ENCODE peak calls at places on chromosomes 12 and 14, in eight cellular contexts. One of them, this sample, is unnamed.

GRCh38 chr12:4915752-4916151 is 6.0 kb downstream of the KCNA1 start:
- DNase-seq in foreskin fibroblast: no peak
- DNase-seq in HFFc6: no peak
- DNase-seq in hippocampal formation: no peak
- DNase-seq in stimulated activated CD4-positive, alpha-beta T cell treated with anti-CD3 and anti-CD28 coated beads, Interleukin-15, amount 100 ng/mL, for 1 hour: no peak
- DNase-seq in prostate gland: no peak
- DNase-seq in neural crest cell: no peak
- DNase-seq in astrocyte of the spinal cord: no peak
- DNase-seq in this sample: no peak

GRCh38 chr14:31489680-31490079 is 1.8 kb upstream of the GPR33 start:
- DNase-seq in foreskin fibroblast: no peak
- DNase-seq in hippocampal formation: no peak
- DNase-seq in astrocyte of the spinal cord: no peak
- DNase-seq in neural crest cell: no peak
- DNase-seq in stimulated activated CD4-positive, alpha-beta T cell treated with anti-CD3 and anti-CD28 coated beads, Interleukin-15, amount 100 ng/mL, for 1 hour: no peak
- DNase-seq in HFFc6: no peak
- DNase-seq in prostate gland: no peak
- DNase-seq in this sample: no peak

GRCh38 chr12:56120158-56120846 is 2.2 kb downstream of the ZC3H10 start:
- DNase-seq in prostate gland: no peak
- DNase-seq in foreskin fibroblast: no peak
- DNase-seq in astrocyte of the spinal cord: no peak
- DNase-seq in neural crest cell: no peak
- DNase-seq in HFFc6: no peak
- DNase-seq in hippocampal formation: no peak
- DNase-seq in stimulated activated CD4-positive, alpha-beta T cell treated with anti-CD3 and anti-CD28 coated beads, Interleukin-15, amount 100 ng/mL, for 1 hour: no peak
- DNase-seq in this sample: peak; percentile 72

GRCh38 chr14:68659021-68659931 is 133.6 kb downstream of the ZFP36L1 start:
- DNase-seq in neural crest cell: no peak
- DNase-seq in astrocyte of the spinal cord: peak; percentile 32
- DNase-seq in HFFc6: no peak
- DNase-seq in foreskin fibroblast: no peak
- DNase-seq in hippocampal formation: no peak
- DNase-seq in stimulated activated CD4-positive, alpha-beta T cell treated with anti-CD3 and anti-CD28 coated beads, Interleukin-15, amount 100 ng/mL, for 1 hour: no peak
- DNase-seq in prostate gland: no peak
- DNase-seq in this sample: no peak

GRCh38 chr12:6532927-6533652 is 1.2 kb upstream of the GAPDH start:
- DNase-seq in astrocyte of the spinal cord: peak; percentile 75
- DNase-seq in hippocampal formation: peak; percentile 86
- DNase-seq in prostate gland: peak; percentile 59
- DNase-seq in foreskin fibroblast: peak; percentile 82
- DNase-seq in stimulated activated CD4-positive, alpha-beta T cell treated with anti-CD3 and anti-CD28 coated beads, Interleukin-15, amount 100 ng/mL, for 1 hour: no peak
- DNase-seq in HFFc6: peak; percentile 80
- DNase-seq in neural crest cell: peak; percentile 73
- DNase-seq in this sample: no peak

GRCh38 chr12:131384544-131384855 is 326.4 kb upstream of the SFSWAP start:
- DNase-seq in prostate gland: no peak
- DNase-seq in stimulated activated CD4-positive, alpha-beta T cell treated with anti-CD3 and anti-CD28 coated beads, Interleukin-15, amount 100 ng/mL, for 1 hour: no peak
- DNase-seq in HFFc6: no peak
- DNase-seq in hippocampal formation: no peak
- DNase-seq in neural crest cell: no peak
- DNase-seq in foreskin fibroblast: no peak
- DNase-seq in astrocyte of the spinal cord: no peak
- DNase-seq in this sample: no peak

GRCh38 chr12:52945389-52946232 is 3.3 kb upstream of the KRT18 start:
- DNase-seq in astrocyte of the spinal cord: peak; percentile 59
- DNase-seq in HFFc6: peak; percentile 48
- DNase-seq in hippocampal formation: no peak
- DNase-seq in foreskin fibroblast: peak; percentile 27
- DNase-seq in stimulated activated CD4-positive, alpha-beta T cell treated with anti-CD3 and anti-CD28 coated beads, Interleukin-15, amount 100 ng/mL, for 1 hour: no peak
- DNase-seq in neural crest cell: no peak
- DNase-seq in prostate gland: no peak
- DNase-seq in this sample: peak; percentile 89

GRCh38 chr14:24098927-24099813 is 5.1 kb downstream of the PCK2 start:
- DNase-seq in foreskin fibroblast: no peak
- DNase-seq in hippocampal formation: no peak
- DNase-seq in HFFc6: no peak
- DNase-seq in neural crest cell: no peak
- DNase-seq in astrocyte of the spinal cord: no peak
- DNase-seq in stimulated activated CD4-positive, alpha-beta T cell treated with anti-CD3 and anti-CD28 coated beads, Interleukin-15, amount 100 ng/mL, for 1 hour: no peak
- DNase-seq in prostate gland: no peak
- DNase-seq in this sample: no peak

GRCh38 chr14:62303437-62303836 is 541.2 kb downstream of the SNAPC1 start:
- DNase-seq in HFFc6: no peak
- DNase-seq in hippocampal formation: no peak
- DNase-seq in astrocyte of the spinal cord: no peak
- DNase-seq in prostate gland: no peak
- DNase-seq in neural crest cell: no peak
- DNase-seq in foreskin fibroblast: no peak
- DNase-seq in stimulated activated CD4-positive, alpha-beta T cell treated with anti-CD3 and anti-CD28 coated beads, Interleukin-15, amount 100 ng/mL, for 1 hour: no peak
- DNase-seq in this sample: no peak

GRCh38 chr12:10184261-10184843 is 5.5 kb downstream of the TMEM52B start:
- DNase-seq in prostate gland: no peak
- DNase-seq in foreskin fibroblast: peak; percentile 30
- DNase-seq in HFFc6: no peak
- DNase-seq in neural crest cell: no peak
- DNase-seq in astrocyte of the spinal cord: peak; percentile 36
- DNase-seq in hippocampal formation: no peak
- DNase-seq in stimulated activated CD4-positive, alpha-beta T cell treated with anti-CD3 and anti-CD28 coated beads, Interleukin-15, amount 100 ng/mL, for 1 hour: no peak
- DNase-seq in this sample: no peak

GRCh38 chr12:64544796-64545382 is 65.4 kb upstream of the RASSF3 start:
- DNase-seq in HFFc6: no peak
- DNase-seq in prostate gland: no peak
- DNase-seq in foreskin fibroblast: no peak
- DNase-seq in hippocampal formation: no peak
- DNase-seq in astrocyte of the spinal cord: no peak
- DNase-seq in neural crest cell: no peak
- DNase-seq in stimulated activated CD4-positive, alpha-beta T cell treated with anti-CD3 and anti-CD28 coated beads, Interleukin-15, amount 100 ng/mL, for 1 hour: no peak
- DNase-seq in this sample: no peak

GRCh38 chr12:52010152-52010622 is 3.4 kb downstream of the TAMALIN start:
- DNase-seq in stimulated activated CD4-positive, alpha-beta T cell treated with anti-CD3 and anti-CD28 coated beads, Interleukin-15, amount 100 ng/mL, for 1 hour: no peak
- DNase-seq in foreskin fibroblast: peak; percentile 75
- DNase-seq in hippocampal formation: peak; percentile 67
- DNase-seq in HFFc6: peak; percentile 11
- DNase-seq in prostate gland: no peak
- DNase-seq in neural crest cell: peak; percentile 77
- DNase-seq in astrocyte of the spinal cord: peak; percentile 88
- DNase-seq in this sample: peak; percentile 39

GRCh38 chr14:92577321-92577742 is 63.8 kb downstream of the RIN3 start:
- DNase-seq in astrocyte of the spinal cord: no peak
- DNase-seq in prostate gland: no peak
- DNase-seq in stimulated activated CD4-positive, alpha-beta T cell treated with anti-CD3 and anti-CD28 coated beads, Interleukin-15, amount 100 ng/mL, for 1 hour: no peak
- DNase-seq in neural crest cell: no peak
- DNase-seq in foreskin fibroblast: no peak
- DNase-seq in HFFc6: no peak
- DNase-seq in hippocampal formation: no peak
- DNase-seq in this sample: no peak

GRCh38 chr14:65792208-65792905 is 379.8 kb downstream of the FUT8 start:
- DNase-seq in neural crest cell: no peak
- DNase-seq in prostate gland: no peak
- DNase-seq in foreskin fibroblast: peak; percentile 29
- DNase-seq in hippocampal formation: no peak
- DNase-seq in astrocyte of the spinal cord: no peak
- DNase-seq in HFFc6: peak; percentile 73
- DNase-seq in stimulated activated CD4-positive, alpha-beta T cell treated with anti-CD3 and anti-CD28 coated beads, Interleukin-15, amount 100 ng/mL, for 1 hour: no peak
- DNase-seq in this sample: peak; percentile 84

GRCh38 chr14:76006253-76006652 is 20.7 kb downstream of the IFT43 start:
- DNase-seq in neural crest cell: no peak
- DNase-seq in prostate gland: no peak
- DNase-seq in hippocampal formation: no peak
- DNase-seq in foreskin fibroblast: no peak
- DNase-seq in HFFc6: no peak
- DNase-seq in astrocyte of the spinal cord: no peak
- DNase-seq in stimulated activated CD4-positive, alpha-beta T cell treated with anti-CD3 and anti-CD28 coated beads, Interleukin-15, amount 100 ng/mL, for 1 hour: no peak
- DNase-seq in this sample: no peak

GRCh38 chr12:58247633-58248032 is 306.3 kb downstream of the ATP23 start:
- DNase-seq in stimulated activated CD4-positive, alpha-beta T cell treated with anti-CD3 and anti-CD28 coated beads, Interleukin-15, amount 100 ng/mL, for 1 hour: no peak
- DNase-seq in prostate gland: no peak
- DNase-seq in HFFc6: no peak
- DNase-seq in foreskin fibroblast: no peak
- DNase-seq in astrocyte of the spinal cord: no peak
- DNase-seq in hippocampal formation: no peak
- DNase-seq in neural crest cell: no peak
- DNase-seq in this sample: no peak

GRCh38 chr12:118946256-118946655 is 35.1 kb upstream of the SRRM4 start:
- DNase-seq in foreskin fibroblast: no peak
- DNase-seq in stimulated activated CD4-positive, alpha-beta T cell treated with anti-CD3 and anti-CD28 coated beads, Interleukin-15, amount 100 ng/mL, for 1 hour: no peak
- DNase-seq in hippocampal formation: no peak
- DNase-seq in HFFc6: no peak
- DNase-seq in astrocyte of the spinal cord: no peak
- DNase-seq in prostate gland: no peak
- DNase-seq in neural crest cell: no peak
- DNase-seq in this sample: no peak

GRCh38 chr14:70785556-70785955 is 23.8 kb downstream of the MAP3K9 start:
- DNase-seq in stimulated activated CD4-positive, alpha-beta T cell treated with anti-CD3 and anti-CD28 coated beads, Interleukin-15, amount 100 ng/mL, for 1 hour: no peak
- DNase-seq in prostate gland: no peak
- DNase-seq in HFFc6: no peak
- DNase-seq in foreskin fibroblast: peak; percentile 48
- DNase-seq in neural crest cell: no peak
- DNase-seq in astrocyte of the spinal cord: no peak
- DNase-seq in hippocampal formation: no peak
- DNase-seq in this sample: peak; percentile 19

GRCh38 chr12:127273621-127274020 is 993.3 kb upstream of the TMEM132C start:
- DNase-seq in astrocyte of the spinal cord: peak; percentile 16
- DNase-seq in stimulated activated CD4-positive, alpha-beta T cell treated with anti-CD3 and anti-CD28 coated beads, Interleukin-15, amount 100 ng/mL, for 1 hour: no peak
- DNase-seq in neural crest cell: no peak
- DNase-seq in foreskin fibroblast: peak; percentile 65
- DNase-seq in HFFc6: peak; percentile 78
- DNase-seq in hippocampal formation: no peak
- DNase-seq in prostate gland: no peak
- DNase-seq in this sample: peak; percentile 26

GRCh38 chr14:76955575-76956252 is 72.8 kb downstream of the IRF2BPL start:
- DNase-seq in HFFc6: peak; percentile 78
- DNase-seq in astrocyte of the spinal cord: peak; percentile 68
- DNase-seq in stimulated activated CD4-positive, alpha-beta T cell treated with anti-CD3 and anti-CD28 coated beads, Interleukin-15, amount 100 ng/mL, for 1 hour: peak; percentile 35
- DNase-seq in prostate gland: peak; percentile 48
- DNase-seq in foreskin fibroblast: peak; percentile 81
- DNase-seq in neural crest cell: no peak
- DNase-seq in hippocampal formation: no peak
- DNase-seq in this sample: peak; percentile 50

GRCh38 chr14:77483851-77484250 is 14.8 kb downstream of the ISM2 start:
- DNase-seq in prostate gland: no peak
- DNase-seq in astrocyte of the spinal cord: no peak
- DNase-seq in HFFc6: no peak
- DNase-seq in stimulated activated CD4-positive, alpha-beta T cell treated with anti-CD3 and anti-CD28 coated beads, Interleukin-15, amount 100 ng/mL, for 1 hour: no peak
- DNase-seq in foreskin fibroblast: no peak
- DNase-seq in hippocampal formation: no peak
- DNase-seq in neural crest cell: no peak
- DNase-seq in this sample: no peak

GRCh38 chr14:88023658-88024187 is 18.8 kb downstream of the GPR65 start:
- DNase-seq in astrocyte of the spinal cord: no peak
- DNase-seq in stimulated activated CD4-positive, alpha-beta T cell treated with anti-CD3 and anti-CD28 coated beads, Interleukin-15, amount 100 ng/mL, for 1 hour: no peak
- DNase-seq in HFFc6: no peak
- DNase-seq in prostate gland: no peak
- DNase-seq in foreskin fibroblast: no peak
- DNase-seq in neural crest cell: no peak
- DNase-seq in hippocampal formation: no peak
- DNase-seq in this sample: no peak

GRCh38 chr12:76346236-76346635 is 2.0 kb downstream of the BBS10 start:
- DNase-seq in stimulated activated CD4-positive, alpha-beta T cell treated with anti-CD3 and anti-CD28 coated beads, Interleukin-15, amount 100 ng/mL, for 1 hour: no peak
- DNase-seq in prostate gland: no peak
- DNase-seq in HFFc6: no peak
- DNase-seq in neural crest cell: no peak
- DNase-seq in foreskin fibroblast: peak; percentile 35
- DNase-seq in astrocyte of the spinal cord: no peak
- DNase-seq in hippocampal formation: no peak
- DNase-seq in this sample: no peak

GRCh38 chr12:6914246-6914947 is at the start of gene ENO2:
- DNase-seq in neural crest cell: no peak
- DNase-seq in hippocampal formation: peak; percentile 71
- DNase-seq in astrocyte of the spinal cord: peak; percentile 62
- DNase-seq in HFFc6: peak; percentile 42
- DNase-seq in foreskin fibroblast: peak; percentile 78
- DNase-seq in prostate gland: peak; percentile 60
- DNase-seq in stimulated activated CD4-positive, alpha-beta T cell treated with anti-CD3 and anti-CD28 coated beads, Interleukin-15, amount 100 ng/mL, for 1 hour: peak; percentile 75
- DNase-seq in this sample: no peak

GRCh38 chr12:59595097-59595496 is 732 bp upstream of the SLC16A7 start:
- DNase-seq in astrocyte of the spinal cord: peak; percentile 3
- DNase-seq in foreskin fibroblast: no peak
- DNase-seq in stimulated activated CD4-positive, alpha-beta T cell treated with anti-CD3 and anti-CD28 coated beads, Interleukin-15, amount 100 ng/mL, for 1 hour: no peak
- DNase-seq in HFFc6: no peak
- DNase-seq in neural crest cell: no peak
- DNase-seq in prostate gland: no peak
- DNase-seq in hippocampal formation: no peak
- DNase-seq in this sample: no peak

GRCh38 chr12:124809878-124810277 is 53.8 kb downstream of the SCARB1 start:
- DNase-seq in HFFc6: peak; percentile 13
- DNase-seq in hippocampal formation: no peak
- DNase-seq in astrocyte of the spinal cord: peak; percentile 62
- DNase-seq in foreskin fibroblast: peak; percentile 41
- DNase-seq in neural crest cell: no peak
- DNase-seq in stimulated activated CD4-positive, alpha-beta T cell treated with anti-CD3 and anti-CD28 coated beads, Interleukin-15, amount 100 ng/mL, for 1 hour: no peak
- DNase-seq in prostate gland: no peak
- DNase-seq in this sample: no peak

GRCh38 chr12:111406474-111407370 is 999 bp downstream of the SH2B3 start:
- DNase-seq in neural crest cell: no peak
- DNase-seq in astrocyte of the spinal cord: no peak
- DNase-seq in stimulated activated CD4-positive, alpha-beta T cell treated with anti-CD3 and anti-CD28 coated beads, Interleukin-15, amount 100 ng/mL, for 1 hour: no peak
- DNase-seq in hippocampal formation: peak; percentile 31
- DNase-seq in HFFc6: no peak
- DNase-seq in foreskin fibroblast: no peak
- DNase-seq in prostate gland: no peak
- DNase-seq in this sample: no peak

This sample was measured in A172.